ENCODE peak calls at places on chromosomes 13 and 19, in ten cellular contexts. Q is heart left ventricle; Z is breast epithelium; Y is caudate nucleus; V is effector memory CD4-positive, alpha-beta T cell; S is spleen; W is esophagus squamous epithelium; T is prostate gland; L is adrenal gland; O is Karpas-422. M is an unnamed sample.

GRCh38 chr13:32811297-32811800 is 204.9 kb upstream of the KL start:
- DNase-seq in Q (no peak), Z (no peak), Y (no peak), V (no peak), S (no peak), W (no peak), T (peak), L (no peak), O (peak), M (no peak)

GRCh38 chr19:6739884-6740588 is 556 bp downstream of the TRIP10 start:
- DNase-seq in Q (peak), Z (no peak), Y (no peak), V (no peak), S (peak), W (no peak), T (no peak), L (no peak), O (no peak), M (no peak)

GRCh38 chr19:34731019-34731829 is 2.8 kb upstream of the ZNF181 start:
- DNase-seq in Q (peak), Z (no peak), Y (no peak), V (no peak), S (no peak), W (no peak), T (no peak), L (no peak), O (no peak), M (no peak)

GRCh38 chr19:38073806-38074685 is 150.0 kb downstream of the DPF1 start:
- DNase-seq in Q (no peak), Z (no peak), Y (peak), V (no peak), S (no peak), W (no peak), T (no peak), L (no peak), O (no peak), M (no peak)

GRCh38 chr13:94464771-94465170 is 14.7 kb downstream of the DCT start:
- DNase-seq in Q (no peak), Z (no peak), Y (no peak), V (no peak), S (no peak), W (no peak), T (no peak), L (no peak), O (no peak), M (no peak)

GRCh38 chr19:17572640-17573039 is 17.2 kb downstream of the COLGALT1 start:
- DNase-seq in Q (no peak), Z (no peak), Y (no peak), V (no peak), S (no peak), W (no peak), T (no peak), L (no peak), O (no peak), M (no peak)

GRCh38 chr19:18433735-18434398 is 4.1 kb downstream of the ISYNA1 start:
- DNase-seq in Q (no peak), Z (no peak), Y (no peak), V (no peak), S (peak), W (no peak), T (no peak), L (peak), O (no peak), M (no peak)

GRCh38 chr19:14514215-14514871 is 3.9 kb downstream of the DNAJB1 start:
- DNase-seq in Q (no peak), Z (no peak), Y (no peak), V (no peak), S (no peak), W (no peak), T (no peak), L (no peak), O (no peak), M (no peak)

GRCh38 chr13:29743229-29743786 is 107.1 kb downstream of the UBL3 start:
- DNase-seq in Q (no peak), Z (peak), Y (no peak), V (no peak), S (no peak), W (no peak), T (no peak), L (no peak), O (no peak), M (no peak)

GRCh38 chr19:32197896-32198882 is 147.2 kb upstream of the ZNF507 start:
- DNase-seq in Q (no peak), Z (no peak), Y (no peak), V (no peak), S (peak), W (no peak), T (no peak), L (no peak), O (no peak), M (no peak)

GRCh38 chr13:64912141-64912540 is 2318.0 kb downstream of the PCDH9 start:
- DNase-seq in Q (no peak), Z (no peak), Y (no peak), V (no peak), S (no peak), W (no peak), T (no peak), L (no peak), O (no peak), M (peak)

GRCh38 chr19:2540646-2541454 is 64.9 kb downstream of the GADD45B start:
- DNase-seq in Q (peak), Z (peak), Y (no peak), V (no peak), S (peak), W (no peak), T (peak), L (peak), O (no peak), M (peak)

GRCh38 chr19:6099633-6100032 is 10.7 kb downstream of the RFX2 start:
- DNase-seq in Q (no peak), Z (no peak), Y (no peak), V (no peak), S (no peak), W (no peak), T (no peak), L (no peak), O (no peak), M (no peak)

GRCh38 chr13:20823071-20823470 is 49.3 kb upstream of the EEF1AKMT1 start:
- DNase-seq in Q (no peak), Z (no peak), Y (no peak), V (no peak), S (no peak), W (no peak), T (no peak), L (no peak), O (no peak), M (no peak)
- H3K27ac ChIP-seq in Q (peak), Z (no peak), Y (no peak), V (no peak), S (no peak), W (no peak), T (no peak), L (no peak), O (peak), M (no peak)

DNA sequence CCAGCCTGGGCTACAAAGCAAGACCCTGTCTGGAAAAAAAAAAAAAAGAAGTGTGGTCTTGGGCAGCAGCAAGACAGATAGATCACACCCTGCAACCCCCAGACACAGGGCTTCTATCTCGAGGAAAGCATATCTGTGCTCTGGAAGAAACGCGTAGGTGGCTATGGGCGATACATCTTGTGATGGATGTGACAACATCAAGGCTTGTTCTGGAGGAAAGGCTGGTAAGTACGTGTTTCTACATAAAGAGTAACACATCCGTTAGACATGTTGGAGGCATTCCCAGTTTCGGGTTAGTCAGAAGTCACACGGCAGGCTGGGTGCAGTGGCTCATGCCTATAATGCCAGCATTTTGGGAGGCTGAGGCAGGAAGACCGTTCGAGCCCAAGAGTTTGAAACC is 6.6 kb upstream of the DHDH start:
- DNase-seq in Q (no peak), Z (no peak), Y (peak), V (no peak), S (no peak), W (no peak), T (peak), L (peak), O (no peak), M (peak)
- H3K27ac ChIP-seq in Q (no peak), Z (no peak), Y (no peak), V (no peak), S (no peak), W (peak), T (peak), L (no peak), O (no peak), M (peak)

DNA sequence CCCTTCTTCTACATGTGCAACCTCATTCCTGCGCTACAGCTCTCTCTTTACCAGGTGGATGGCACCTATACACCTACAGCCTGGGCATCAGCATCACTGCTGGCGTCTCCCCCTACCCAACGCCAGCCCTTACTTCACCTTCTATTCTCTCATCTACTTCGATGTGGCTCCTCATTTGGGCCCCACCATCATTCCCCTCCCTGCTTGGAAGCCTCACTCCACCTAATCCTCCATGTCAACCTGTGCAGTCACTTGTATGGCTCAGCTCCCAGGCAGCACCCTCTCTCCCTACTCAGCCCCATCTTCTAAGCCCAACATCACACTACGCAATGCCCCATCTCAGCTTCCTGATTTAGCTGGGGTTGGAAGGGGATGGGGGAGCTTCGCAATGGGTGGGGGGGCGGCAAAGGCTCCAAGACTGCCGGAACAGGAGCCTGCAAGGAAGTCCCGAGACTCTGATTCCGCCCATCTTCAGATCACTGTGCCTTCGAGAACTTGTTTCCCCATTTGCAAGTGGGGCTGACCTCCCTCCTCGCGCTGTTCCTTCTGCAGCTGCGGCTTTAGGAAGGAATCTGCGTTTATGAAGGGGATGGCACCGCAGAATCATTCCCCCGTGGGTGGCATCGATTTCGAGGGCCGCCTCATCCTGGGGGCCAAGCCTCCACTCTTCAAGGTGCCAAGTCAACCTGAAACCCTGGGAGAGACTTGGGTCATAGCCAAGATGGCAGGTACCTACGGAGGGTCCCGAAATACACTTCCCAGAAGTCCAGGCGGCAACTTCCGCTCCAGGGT is 913 bp downstream of the MZF1 start:
- DNase-seq in Q (peak), Z (peak), Y (no peak), V (no peak), S (no peak), W (no peak), T (no peak), L (no peak), O (no peak), M (no peak)
- H3K27ac ChIP-seq in Q (peak), Z (peak), Y (peak), V (peak), S (peak), W (peak), T (peak), L (no peak), O (no peak), M (peak)

GRCh38 chr13:110430391-110431338 is 123.6 kb downstream of the COL4A2 start:
- DNase-seq in Q (no peak), Z (no peak), Y (no peak), V (no peak), S (no peak), W (no peak), T (no peak), L (no peak), O (no peak), M (no peak)
- H3K27ac ChIP-seq in Q (peak), Z (no peak), Y (no peak), V (no peak), S (peak), W (peak), T (peak), L (no peak), O (no peak), M (no peak)

GRCh38 chr19:41302624-41303351 is 7.2 kb upstream of the CCDC97 start:
- DNase-seq in Q (no peak), Z (no peak), Y (no peak), V (peak), S (peak), W (no peak), T (no peak), L (no peak), O (no peak), M (no peak)
- H3K27ac ChIP-seq in Q (peak), Z (peak), Y (no peak), V (peak), S (peak), W (peak), T (no peak), L (no peak), O (no peak), M (no peak)

DNA sequence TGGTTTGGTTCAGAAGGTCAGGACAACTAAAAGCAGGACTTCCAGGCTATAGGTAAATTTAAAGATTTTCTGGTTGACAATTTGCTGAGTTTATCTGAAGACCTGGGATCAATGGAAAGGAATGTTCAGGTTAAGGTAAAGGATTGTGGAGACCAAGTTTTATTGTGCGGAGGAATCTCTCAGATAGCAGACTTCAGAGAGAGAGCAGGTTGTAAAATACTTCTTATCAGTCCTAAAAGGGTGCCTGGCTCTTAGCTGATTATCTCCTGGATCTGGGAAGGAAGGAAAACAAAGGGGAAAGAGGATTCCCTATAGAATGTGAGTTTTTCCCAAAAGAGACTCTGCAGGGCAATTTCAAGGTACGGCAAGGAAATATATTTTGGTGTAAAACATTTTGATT is 851.5 kb downstream of the DACH1 start:
- DNase-seq in Q (no peak), Z (no peak), Y (no peak), V (no peak), S (no peak), W (no peak), T (no peak), L (no peak), O (no peak), M (no peak)
- H3K27ac ChIP-seq in Q (no peak), Z (no peak), Y (no peak), V (no peak), S (no peak), W (no peak), T (no peak), L (no peak), O (no peak), M (no peak)

GRCh38 chr13:25865391-25865790 is 186.4 kb downstream of the SHISA2 start:
- DNase-seq in Q (no peak), Z (no peak), Y (no peak), V (no peak), S (no peak), W (no peak), T (no peak), L (no peak), O (no peak), M (no peak)

GRCh38 chr13:25871389-25872125 is 180.3 kb downstream of the SHISA2 start:
- DNase-seq in Q (no peak), Z (no peak), Y (no peak), V (no peak), S (no peak), W (no peak), T (no peak), L (no peak), O (no peak), M (no peak)

GRCh38 chr13:25869941-25870340 is 181.9 kb downstream of the SHISA2 start:
- DNase-seq in Q (no peak), Z (no peak), Y (no peak), V (no peak), S (no peak), W (no peak), T (no peak), L (no peak), O (no peak), M (no peak)

GRCh38 chr13:25864936-25865335 is 186.9 kb downstream of the SHISA2 start:
- DNase-seq in Q (no peak), Z (no peak), Y (no peak), V (no peak), S (no peak), W (no peak), T (no peak), L (no peak), O (no peak), M (no peak)

DNA sequence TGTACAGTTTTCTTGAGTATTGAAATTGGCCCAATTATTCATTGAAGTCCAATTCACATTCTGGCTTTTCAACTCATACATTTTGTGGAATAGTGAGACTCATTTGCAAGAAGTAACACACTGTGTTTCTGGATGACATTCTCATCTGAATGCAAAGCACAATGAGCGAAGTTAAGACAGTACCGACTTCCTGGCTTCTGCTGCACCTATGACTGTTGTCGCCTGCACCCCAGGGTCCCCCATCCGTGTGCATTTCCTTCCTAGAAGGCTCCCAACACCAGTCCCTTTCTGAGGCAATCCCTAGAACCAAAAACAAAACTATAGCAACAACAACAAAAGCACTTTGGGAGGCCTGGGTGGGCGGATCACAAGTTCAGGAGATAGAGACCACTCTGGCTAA is 183.3 kb downstream of the SHISA2 start:
- DNase-seq in Q (no peak), Z (no peak), Y (no peak), V (no peak), S (no peak), W (no peak), T (no peak), L (no peak), O (no peak), M (no peak)
- H3K27ac ChIP-seq in Q (no peak), Z (no peak), Y (no peak), V (no peak), S (no peak), W (no peak), T (no peak), L (no peak), O (no peak), M (no peak)

GRCh38 chr19:4393947-4394590 is 6.3 kb downstream of the SH3GL1 start:
- DNase-seq in Q (no peak), Z (no peak), Y (no peak), V (no peak), S (no peak), W (no peak), T (no peak), L (no peak), O (no peak), M (no peak)
- H3K27ac ChIP-seq in Q (no peak), Z (no peak), Y (peak), V (no peak), S (peak), W (peak), T (no peak), L (peak), O (no peak), M (peak)

GRCh38 chr13:75801388-75801787 is 165.3 kb downstream of the LMO7 start:
- DNase-seq in Q (no peak), Z (no peak), Y (no peak), V (no peak), S (no peak), W (no peak), T (no peak), L (no peak), O (no peak), M (no peak)

GRCh38 chr13:75803982-75804381 is 167.9 kb downstream of the LMO7 start:
- DNase-seq in Q (no peak), Z (no peak), Y (peak), V (no peak), S (no peak), W (no peak), T (no peak), L (no peak), O (no peak), M (no peak)

GRCh38 chr13:75800545-75800944 is 164.4 kb downstream of the LMO7 start:
- DNase-seq in Q (no peak), Z (no peak), Y (no peak), V (no peak), S (no peak), W (no peak), T (no peak), L (no peak), O (no peak), M (no peak)

GRCh38 chr13:75802161-75802560 is 166.0 kb downstream of the LMO7 start:
- DNase-seq in Q (no peak), Z (no peak), Y (no peak), V (no peak), S (no peak), W (no peak), T (no peak), L (no peak), O (no peak), M (no peak)

DNA sequence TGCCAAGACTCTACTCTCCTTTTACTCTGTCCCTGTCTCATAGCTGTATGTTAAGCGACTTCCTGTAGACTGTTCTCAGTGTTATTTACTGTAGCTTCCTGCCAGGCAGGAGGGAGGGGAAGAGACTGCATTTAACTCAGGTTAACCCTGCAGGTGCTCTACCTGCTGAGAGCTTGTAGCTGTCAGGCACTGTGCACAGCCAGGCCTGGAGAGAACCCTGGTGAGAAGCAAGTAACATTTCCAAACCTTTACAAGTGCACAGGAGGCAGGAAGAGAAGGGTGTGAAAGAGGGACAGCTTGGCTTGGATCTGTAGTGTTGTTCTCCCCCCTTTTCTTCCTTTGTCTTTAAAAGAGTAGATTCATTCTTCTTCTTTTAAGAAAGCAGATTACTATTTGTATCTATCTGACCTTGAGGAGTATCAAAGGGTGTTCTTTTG is 167.1 kb downstream of the LMO7 start:
- DNase-seq in Q (no peak), Z (no peak), Y (no peak), V (no peak), S (no peak), W (no peak), T (peak), L (no peak), O (no peak), M (no peak)
- H3K27ac ChIP-seq in Q (peak), Z (no peak), Y (peak), V (no peak), S (no peak), W (no peak), T (peak), L (no peak), O (no peak), M (no peak)

GRCh38 chr19:45074744-45075143 is 1.5 kb downstream of the ZNF296 start:
- DNase-seq in Q (no peak), Z (no peak), Y (no peak), V (no peak), S (no peak), W (no peak), T (no peak), L (no peak), O (no peak), M (no peak)
- H3K27ac ChIP-seq in Q (no peak), Z (peak), Y (no peak), V (peak), S (peak), W (peak), T (peak), L (no peak), O (peak), M (peak)